ENCODE peak calls at places on chromosomes 11 and 22, in five cellular contexts. W, V, L, U and N are unnamed samples.

GRCh38 chr11:35610636-35611035 is 7.6 kb upstream of the FJX1 start:
- DNase-seq in W (no peak), V (no peak), L (no peak), U (no peak), N (no peak)

GRCh38 chr22:19039796-19040580 is 82.2 kb downstream of the DGCR2 start:
- DNase-seq in W (no peak), V (no peak), L (no peak), U (no peak), N (no peak)

GRCh38 chr11:111766834-111767142 is 599 bp upstream of the PPP2R1B start:
- DNase-seq in W (no peak), V (no peak), L (no peak), U (no peak), N (peak)

GRCh38 chr22:45896153-45896951 is 80.6 kb downstream of the WNT7B start:
- DNase-seq in W (no peak), V (no peak), L (no peak), U (no peak), N (no peak)

GRCh38 chr11:16856022-16856471 is 117.6 kb downstream of the C11orf58 start:
- DNase-seq in W (no peak), V (no peak), L (no peak), U (no peak), N (no peak)

GRCh38 chr11:118342503-118343161 is at the start of gene CD3D:
- DNase-seq in W (peak), V (no peak), L (no peak), U (no peak), N (no peak)

GRCh38 chr11:16001899-16002426 is 354.4 kb downstream of the SOX6 start:
- DNase-seq in W (no peak), V (no peak), L (peak), U (peak), N (no peak)

GRCh38 chr11:106399075-106399500 is 321.6 kb downstream of the AASDHPPT start:
- DNase-seq in W (no peak), V (peak), L (peak), U (peak), N (no peak)

GRCh38 chr11:20451568-20451967 is 64.1 kb downstream of the PRMT3 start:
- DNase-seq in W (no peak), V (no peak), L (no peak), U (peak), N (no peak)

GRCh38 chr11:112770487-112770886 is 190.7 kb upstream of the NCAM1 start:
- DNase-seq in W (no peak), V (no peak), L (no peak), U (no peak), N (no peak)

GRCh38 chr11:128522943-128523518 is 64.3 kb downstream of the ETS1 start:
- DNase-seq in W (no peak), V (no peak), L (no peak), U (no peak), N (peak)

GRCh38 chr22:48709976-48710375 is 1117.7 kb downstream of the BRD1 start:
- DNase-seq in W (no peak), V (no peak), L (no peak), U (no peak), N (no peak)

GRCh38 chr11:18772211-18772610 is 19.4 kb downstream of the PTPN5 start:
- DNase-seq in W (no peak), V (no peak), L (peak), U (no peak), N (no peak)

GRCh38 chr11:110128161-110128560 is 35.0 kb downstream of the ZC3H12C start:
- DNase-seq in W (no peak), V (no peak), L (peak), U (peak), N (no peak)

GRCh38 chr11:70428701-70429427 is 30.5 kb downstream of the CTTN start:
- DNase-seq in W (no peak), V (no peak), L (no peak), U (no peak), N (no peak)

GRCh38 chr11:13073119-13073981 is 64.2 kb downstream of the RASSF10 start:
- DNase-seq in W (no peak), V (no peak), L (no peak), U (no peak), N (no peak)

GRCh38 chr11:44905131-44905866 is 45.4 kb downstream of the TP53I11 start:
- DNase-seq in W (no peak), V (no peak), L (no peak), U (no peak), N (no peak)

GRCh38 chr11:13668957-13669521 is 571 bp downstream of the FAR1 start:
- DNase-seq in W (peak), V (peak), L (peak), U (no peak), N (peak)

GRCh38 chr22:25645266-25645665 is 80.8 kb downstream of the GRK3 start:
- DNase-seq in W (no peak), V (no peak), L (peak), U (no peak), N (no peak)

GRCh38 chr22:32723632-32724031 is 77.9 kb upstream of the TIMP3 start:
- DNase-seq in W (peak), V (no peak), L (peak), U (peak), N (peak)

GRCh38 chr11:47858169-47858543 is 10.0 kb upstream of the NUP160 start:
- DNase-seq in W (no peak), V (no peak), L (peak), U (peak), N (no peak)

GRCh38 chr11:123054301-123055065 is 7.5 kb downstream of the HSPA8 start:
- DNase-seq in W (no peak), V (no peak), L (peak), U (peak), N (peak)

GRCh38 chr11:71248656-71249055 is 3.7 kb downstream of the SHANK2 start:
- DNase-seq in W (no peak), V (peak), L (no peak), U (no peak), N (no peak)

GRCh38 chr22:30047364-30047738 is 32.9 kb upstream of the HORMAD2 start:
- DNase-seq in W (no peak), V (no peak), L (peak), U (no peak), N (peak)

GRCh38 chr11:93917673-93918072 is 67.3 kb upstream of the VSTM5 start:
- DNase-seq in W (no peak), V (no peak), L (no peak), U (no peak), N (no peak)

GRCh38 chr11:93922830-93923229 is 72.4 kb upstream of the VSTM5 start:
- DNase-seq in W (no peak), V (no peak), L (no peak), U (no peak), N (no peak)

GRCh38 chr11:93921695-93922468 is 71.5 kb upstream of the VSTM5 start:
- DNase-seq in W (no peak), V (peak), L (peak), U (no peak), N (peak)
- TF ChIP-seq CTCF in W (no peak), V (peak), L (peak), U (peak), N (peak)

GRCh38 chr22:31628362-31628761 is 33.7 kb downstream of the PISD start:
- DNase-seq in W (no peak), V (no peak), L (no peak), U (no peak), N (no peak)

GRCh38 chr22:31630331-31631329 is 31.4 kb downstream of the PISD start:
- DNase-seq in W (peak), V (peak), L (peak), U (no peak), N (peak)

GRCh38 chr22:31631381-31631780 is 30.6 kb downstream of the PISD start:
- DNase-seq in W (no peak), V (no peak), L (no peak), U (no peak), N (peak)

GRCh38 chr22:31628969-31629723 is 32.9 kb downstream of the PISD start:
- DNase-seq in W (no peak), V (no peak), L (no peak), U (no peak), N (no peak)

GRCh38 chr22:31629741-31630184 is 32.3 kb downstream of the PISD start:
- DNase-seq in W (no peak), V (no peak), L (no peak), U (no peak), N (no peak)
- TF ChIP-seq CTCF in W (no peak), V (no peak), L (no peak), U (no peak), N (no peak)

GRCh38 chr11:6480299-6480914 is 724 bp downstream of the ARFIP2 start:
- DNase-seq in W (no peak), V (peak), L (no peak), U (no peak), N (no peak)
- TF ChIP-seq CTCF in W (no peak), V (no peak), L (no peak), U (no peak), N (no peak)

GRCh38 chr11:6818967-6819366 is 19.5 kb upstream of the OR6A2 start:
- DNase-seq in W (no peak), V (no peak), L (no peak), U (no peak), N (no peak)

GRCh38 chr11:6813651-6814050 is 14.2 kb upstream of the OR6A2 start:
- DNase-seq in W (no peak), V (no peak), L (no peak), U (no peak), N (no peak)

GRCh38 chr11:6812391-6813005 is 13.0 kb upstream of the OR6A2 start:
- DNase-seq in W (peak), V (no peak), L (peak), U (no peak), N (peak)

DNA sequence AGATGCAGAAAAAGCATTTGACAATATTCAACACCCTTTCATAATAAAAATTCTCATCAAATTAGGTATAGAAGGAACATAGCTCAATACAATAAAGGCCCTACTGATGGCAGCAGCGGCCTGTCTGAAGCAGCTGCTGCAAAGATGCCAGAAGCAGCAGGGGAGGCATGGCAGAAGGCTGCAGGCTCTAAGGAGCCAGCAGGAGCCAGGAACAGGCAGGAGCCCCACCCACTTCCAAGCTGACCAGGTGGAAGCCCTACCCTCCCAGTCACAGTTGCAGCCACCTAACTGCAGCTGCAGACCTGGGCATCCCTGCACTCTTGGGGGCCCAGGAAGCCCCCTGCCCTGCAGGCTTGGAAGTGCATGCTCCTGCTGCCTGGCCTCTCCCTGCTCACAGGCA is 18.2 kb upstream of the OR6A2 start:
- DNase-seq in W (no peak), V (no peak), L (no peak), U (no peak), N (no peak)
- TF ChIP-seq CTCF in W (no peak), V (no peak), L (no peak), U (peak), N (no peak)

GRCh38 chr11:65526744-65527143 is 1.9 kb downstream of the SCYL1 start:
- DNase-seq in W (no peak), V (no peak), L (no peak), U (no peak), N (no peak)

GRCh38 chr11:65525659-65526480 is 987 bp downstream of the SCYL1 start:
- DNase-seq in W (no peak), V (no peak), L (no peak), U (no peak), N (peak)

GRCh38 chr11:65522640-65523322 is 2.1 kb upstream of the SCYL1 start:
- DNase-seq in W (no peak), V (no peak), L (no peak), U (no peak), N (peak)

GRCh38 chr11:65524747-65525658 is at the start of gene SCYL1:
- DNase-seq in W (peak), V (peak), L (peak), U (peak), N (peak)

GRCh38 chr11:65524010-65524746 is 705 bp upstream of the SCYL1 start:
- DNase-seq in W (no peak), V (peak), L (no peak), U (no peak), N (peak)
- TF ChIP-seq CTCF in W (no peak), V (no peak), L (no peak), U (no peak), N (no peak)

DNA sequence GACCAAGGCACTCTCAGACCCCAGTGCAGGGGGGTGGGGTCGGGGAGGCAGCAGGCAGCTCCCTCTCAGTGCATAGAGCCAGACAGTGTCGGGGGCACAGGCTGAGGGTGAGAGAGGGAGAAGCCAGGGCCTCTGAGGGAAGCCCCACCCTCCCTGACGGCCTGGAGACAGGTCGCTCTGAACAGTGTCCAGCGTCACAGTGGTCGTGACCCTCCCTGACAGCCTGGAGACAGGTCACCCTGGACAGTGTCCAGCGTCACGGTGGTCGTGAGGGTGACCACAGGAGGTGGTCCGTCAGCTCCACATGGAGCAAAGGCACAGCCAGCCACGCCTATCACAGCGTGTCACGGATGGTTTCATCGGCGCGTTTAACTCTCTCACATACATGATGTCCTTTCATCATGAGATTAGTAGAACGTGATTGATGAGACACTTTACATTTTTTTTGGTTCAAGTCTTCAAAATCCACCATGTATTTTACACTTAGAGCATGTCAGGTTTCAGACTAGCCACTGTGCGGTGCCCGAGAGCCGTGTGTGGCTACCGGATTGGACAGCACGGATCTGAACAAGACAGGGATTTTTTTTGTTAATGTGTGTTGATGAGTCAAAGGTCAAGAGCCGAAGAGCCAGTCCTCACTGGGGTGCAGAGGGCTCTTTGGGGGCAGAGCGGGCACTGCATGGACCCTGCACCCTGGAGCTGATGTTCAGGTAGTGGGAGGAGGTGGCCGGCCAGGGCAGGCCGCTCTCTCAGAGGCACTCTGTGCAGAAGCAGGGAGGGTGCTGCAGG is 23.9 kb upstream of the PANX2 start:
- DNase-seq in W (no peak), V (peak), L (peak), U (peak), N (no peak)
- TF ChIP-seq CTCF in W (no peak), V (peak), L (peak), U (peak), N (peak)

DNA sequence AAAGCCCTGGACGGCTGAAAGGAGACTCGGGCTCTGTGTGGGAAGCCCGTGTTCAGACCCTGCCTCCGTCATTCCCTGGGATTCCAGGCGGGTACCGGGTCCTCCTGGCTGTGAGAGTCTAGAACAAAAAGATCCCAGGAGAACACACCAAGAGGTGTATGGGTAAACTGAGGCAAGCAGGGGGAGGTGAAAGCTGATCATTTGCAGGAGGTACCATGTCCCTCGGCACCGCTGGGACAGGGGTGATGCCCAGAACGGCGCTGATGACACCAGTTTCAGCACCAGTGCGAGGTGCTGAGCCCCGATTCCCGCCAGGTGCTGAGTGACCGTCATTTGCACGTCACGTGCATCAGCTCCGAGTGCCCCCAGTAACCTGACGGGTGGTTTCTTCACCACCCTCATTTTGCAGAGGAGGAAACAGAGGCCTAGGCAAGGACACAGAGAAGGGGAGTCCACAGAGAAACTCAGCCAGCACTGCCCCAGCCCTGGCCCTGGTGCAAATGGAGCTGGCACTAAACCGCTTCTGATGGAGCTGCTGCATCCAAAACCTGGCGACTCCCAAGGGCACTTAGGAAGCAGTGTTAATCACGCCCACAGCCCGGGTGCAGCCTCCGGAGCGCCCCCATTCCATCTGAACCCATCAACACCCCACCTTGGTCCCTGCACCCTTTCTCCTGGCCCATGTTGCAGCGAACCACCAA is 16.8 kb downstream of the MACROD1 start:
- DNase-seq in W (no peak), V (no peak), L (no peak), U (no peak), N (no peak)
- TF ChIP-seq CTCF in W (peak), V (no peak), L (no peak), U (no peak), N (no peak)

GRCh38 chr11:126719740-126720139 is 280.8 kb downstream of the KIRREL3 start:
- DNase-seq in W (no peak), V (no peak), L (no peak), U (no peak), N (no peak)

GRCh38 chr11:126720539-126721235 is 279.9 kb downstream of the KIRREL3 start:
- DNase-seq in W (no peak), V (no peak), L (no peak), U (no peak), N (no peak)

GRCh38 chr11:126712017-126712625 is 288.4 kb downstream of the KIRREL3 start:
- DNase-seq in W (no peak), V (no peak), L (no peak), U (no peak), N (no peak)

GRCh38 chr11:126718319-126718718 is 282.3 kb downstream of the KIRREL3 start:
- DNase-seq in W (no peak), V (no peak), L (no peak), U (no peak), N (no peak)

DNA sequence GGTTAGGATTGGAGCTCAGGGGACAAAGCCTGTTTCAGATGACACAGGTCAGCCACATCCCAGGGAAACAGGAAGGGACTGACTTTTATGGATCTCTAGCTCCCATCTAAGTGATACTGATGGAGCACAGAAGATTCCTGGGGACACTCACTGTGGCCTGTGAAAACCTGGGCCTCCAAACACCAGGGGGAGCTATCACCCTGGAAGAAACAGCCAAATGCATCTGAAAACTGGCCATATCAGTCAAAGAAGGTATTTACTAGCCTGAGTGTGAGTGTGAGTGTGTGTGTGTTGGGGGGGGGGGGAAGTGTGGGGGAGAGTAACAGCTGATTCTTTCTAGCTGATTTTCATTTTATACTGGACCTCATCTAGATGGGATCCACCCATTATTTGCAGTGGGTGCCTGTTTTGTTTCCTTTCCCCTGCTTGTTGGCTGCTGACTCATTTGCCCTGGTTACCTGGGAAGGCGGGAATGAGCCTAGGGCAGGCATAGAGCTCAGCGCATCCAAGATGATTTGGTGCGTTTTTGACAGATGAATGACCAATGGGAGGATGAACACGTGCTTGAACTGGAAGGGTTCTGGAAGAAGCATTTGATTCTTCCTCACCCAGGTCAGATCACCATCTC is 284.0 kb downstream of the KIRREL3 start:
- DNase-seq in W (no peak), V (peak), L (peak), U (no peak), N (peak)
- TF ChIP-seq CTCF in W (no peak), V (peak), L (peak), U (peak), N (peak)

GRCh38 chr11:81030186-81030585 is 1589.4 kb upstream of the TENM4 start:
- DNase-seq in W (no peak), V (no peak), L (no peak), U (no peak), N (no peak)

GRCh38 chr11:81036168-81036870 is 1595.5 kb upstream of the TENM4 start:
- DNase-seq in W (no peak), V (no peak), L (no peak), U (no peak), N (no peak)

DNA sequence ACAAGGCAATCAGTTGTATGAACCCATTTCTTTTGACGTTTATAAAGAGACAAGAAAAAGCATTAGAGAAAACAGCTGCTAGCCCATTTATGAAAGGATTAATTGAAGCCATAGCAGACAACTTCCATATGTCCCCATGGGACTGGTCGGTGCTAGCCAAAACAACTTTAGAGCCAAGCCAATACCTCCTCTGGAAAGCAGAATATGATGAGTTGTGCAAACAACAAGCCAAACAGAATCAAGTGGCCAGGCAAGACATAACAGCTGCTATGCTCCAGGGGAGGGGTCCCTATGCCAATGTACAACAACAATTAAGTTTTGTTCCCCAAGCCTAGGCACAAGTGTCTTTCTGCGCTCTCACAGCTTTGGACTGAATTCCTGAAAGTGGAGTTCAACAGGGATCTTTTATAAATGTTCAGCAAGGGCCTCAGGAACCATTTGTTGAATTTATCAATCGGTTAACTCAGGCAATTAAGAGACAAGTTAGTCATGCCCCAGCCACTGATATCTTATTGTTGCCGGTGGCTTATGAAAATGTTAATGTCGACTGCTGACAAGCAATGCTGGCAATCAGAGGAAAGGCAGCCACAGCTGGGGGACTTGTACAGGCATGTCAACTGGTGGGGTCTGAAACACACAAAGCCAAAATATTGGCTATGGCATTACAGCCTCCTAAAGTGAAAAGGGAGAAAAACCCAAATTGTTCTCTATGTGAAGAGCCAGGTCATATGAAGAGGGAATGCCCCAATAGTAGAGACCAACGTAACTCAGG is 1593.1 kb upstream of the TENM4 start:
- DNase-seq in W (no peak), V (no peak), L (peak), U (no peak), N (no peak)
- TF ChIP-seq CTCF in W (no peak), V (no peak), L (no peak), U (no peak), N (no peak)